ENCODE peak calls at places on chromosomes 12 and 14, in nine cellular contexts. One of them, this sample, is unnamed.

GRCh38 chr12:32444895-32445294 is 45.5 kb downstream of the FGD4 start:
- DNase-seq in naive thymus-derived CD8-positive, alpha-beta T cell: no peak
- DNase-seq in activated naive CD4-positive, alpha-beta T cell treated with anti-CD3 and anti-CD28 coated beads, Interleukin-2, amount 50 U/mL, for 16 hours: no peak
- DNase-seq in cardiac muscle cell: peak; percentile 68
- DNase-seq in HS-5: peak; percentile 89
- DNase-seq in NCI-H345: peak; percentile 1
- DNase-seq in stromal cell of bone marrow: no peak
- DNase-seq in mucosa of gallbladder: peak; percentile 80
- DNase-seq in head of caudate nucleus: no peak
- DNase-seq in this sample: no peak

GRCh38 chr12:120085920-120086319 is 30.6 kb downstream of the RAB35 start:
- DNase-seq in naive thymus-derived CD8-positive, alpha-beta T cell: no peak
- DNase-seq in activated naive CD4-positive, alpha-beta T cell treated with anti-CD3 and anti-CD28 coated beads, Interleukin-2, amount 50 U/mL, for 16 hours: no peak
- DNase-seq in cardiac muscle cell: no peak
- DNase-seq in HS-5: no peak
- DNase-seq in NCI-H345: no peak
- DNase-seq in stromal cell of bone marrow: no peak
- DNase-seq in mucosa of gallbladder: no peak
- DNase-seq in head of caudate nucleus: no peak
- DNase-seq in this sample: no peak

GRCh38 chr14:70448633-70449032 is 3.3 kb upstream of the ADAM21 start:
- DNase-seq in naive thymus-derived CD8-positive, alpha-beta T cell: no peak
- DNase-seq in activated naive CD4-positive, alpha-beta T cell treated with anti-CD3 and anti-CD28 coated beads, Interleukin-2, amount 50 U/mL, for 16 hours: no peak
- DNase-seq in cardiac muscle cell: no peak
- DNase-seq in HS-5: no peak
- DNase-seq in NCI-H345: no peak
- DNase-seq in stromal cell of bone marrow: peak; percentile 18
- DNase-seq in mucosa of gallbladder: no peak
- DNase-seq in head of caudate nucleus: no peak
- DNase-seq in this sample: no peak

GRCh38 chr14:106417224-106418049 is 891.1 kb downstream of the TMEM121 start:
- DNase-seq in naive thymus-derived CD8-positive, alpha-beta T cell: peak; percentile 78
- DNase-seq in activated naive CD4-positive, alpha-beta T cell treated with anti-CD3 and anti-CD28 coated beads, Interleukin-2, amount 50 U/mL, for 16 hours: peak; percentile 85
- DNase-seq in cardiac muscle cell: no peak
- DNase-seq in HS-5: no peak
- DNase-seq in NCI-H345: peak; percentile 38
- DNase-seq in stromal cell of bone marrow: no peak
- DNase-seq in mucosa of gallbladder: no peak
- DNase-seq in head of caudate nucleus: no peak
- DNase-seq in this sample: peak; percentile 8

GRCh38 chr12:123223241-123223668 is 9.7 kb downstream of the MPHOSPH9 start:
- DNase-seq in naive thymus-derived CD8-positive, alpha-beta T cell: peak; percentile 84
- DNase-seq in activated naive CD4-positive, alpha-beta T cell treated with anti-CD3 and anti-CD28 coated beads, Interleukin-2, amount 50 U/mL, for 16 hours: no peak
- DNase-seq in cardiac muscle cell: no peak
- DNase-seq in HS-5: no peak
- DNase-seq in NCI-H345: no peak
- DNase-seq in stromal cell of bone marrow: peak; percentile 67
- DNase-seq in mucosa of gallbladder: no peak
- DNase-seq in head of caudate nucleus: no peak
- DNase-seq in this sample: no peak

GRCh38 chr12:95671265-95671664 is 119.3 kb downstream of the NTN4 start:
- DNase-seq in naive thymus-derived CD8-positive, alpha-beta T cell: no peak
- DNase-seq in activated naive CD4-positive, alpha-beta T cell treated with anti-CD3 and anti-CD28 coated beads, Interleukin-2, amount 50 U/mL, for 16 hours: no peak
- DNase-seq in cardiac muscle cell: no peak
- DNase-seq in HS-5: no peak
- DNase-seq in NCI-H345: no peak
- DNase-seq in stromal cell of bone marrow: no peak
- DNase-seq in mucosa of gallbladder: no peak
- DNase-seq in head of caudate nucleus: no peak
- DNase-seq in this sample: no peak

GRCh38 chr14:64692597-64693350 is 11.4 kb upstream of the PLEKHG3 start:
- DNase-seq in naive thymus-derived CD8-positive, alpha-beta T cell: no peak
- DNase-seq in activated naive CD4-positive, alpha-beta T cell treated with anti-CD3 and anti-CD28 coated beads, Interleukin-2, amount 50 U/mL, for 16 hours: no peak
- DNase-seq in cardiac muscle cell: no peak
- DNase-seq in HS-5: no peak
- DNase-seq in NCI-H345: no peak
- DNase-seq in stromal cell of bone marrow: no peak
- DNase-seq in mucosa of gallbladder: no peak
- DNase-seq in head of caudate nucleus: peak; percentile 25
- DNase-seq in this sample: peak; percentile 96

GRCh38 chr14:59500732-59501131 is 16.4 kb downstream of the JKAMP start:
- DNase-seq in naive thymus-derived CD8-positive, alpha-beta T cell: no peak
- DNase-seq in activated naive CD4-positive, alpha-beta T cell treated with anti-CD3 and anti-CD28 coated beads, Interleukin-2, amount 50 U/mL, for 16 hours: no peak
- DNase-seq in cardiac muscle cell: no peak
- DNase-seq in HS-5: no peak
- DNase-seq in NCI-H345: no peak
- DNase-seq in stromal cell of bone marrow: no peak
- DNase-seq in mucosa of gallbladder: no peak
- DNase-seq in head of caudate nucleus: no peak
- DNase-seq in this sample: no peak

GRCh38 chr12:6049587-6049986 is 74.9 kb downstream of the VWF start:
- DNase-seq in naive thymus-derived CD8-positive, alpha-beta T cell: no peak
- DNase-seq in activated naive CD4-positive, alpha-beta T cell treated with anti-CD3 and anti-CD28 coated beads, Interleukin-2, amount 50 U/mL, for 16 hours: no peak
- DNase-seq in cardiac muscle cell: no peak
- DNase-seq in HS-5: no peak
- DNase-seq in NCI-H345: no peak
- DNase-seq in stromal cell of bone marrow: peak; percentile 90
- DNase-seq in mucosa of gallbladder: no peak
- DNase-seq in head of caudate nucleus: no peak
- DNase-seq in this sample: no peak

GRCh38 chr12:51372021-51372420 is 19.2 kb downstream of the GALNT6 start:
- DNase-seq in naive thymus-derived CD8-positive, alpha-beta T cell: no peak
- DNase-seq in activated naive CD4-positive, alpha-beta T cell treated with anti-CD3 and anti-CD28 coated beads, Interleukin-2, amount 50 U/mL, for 16 hours: no peak
- DNase-seq in cardiac muscle cell: no peak
- DNase-seq in HS-5: no peak
- DNase-seq in NCI-H345: no peak
- DNase-seq in stromal cell of bone marrow: no peak
- DNase-seq in mucosa of gallbladder: no peak
- DNase-seq in head of caudate nucleus: no peak
- DNase-seq in this sample: no peak

GRCh38 chr12:94180558-94181296 is 32.4 kb downstream of the PLXNC1 start:
- DNase-seq in naive thymus-derived CD8-positive, alpha-beta T cell: no peak
- DNase-seq in activated naive CD4-positive, alpha-beta T cell treated with anti-CD3 and anti-CD28 coated beads, Interleukin-2, amount 50 U/mL, for 16 hours: no peak
- DNase-seq in cardiac muscle cell: no peak
- DNase-seq in HS-5: no peak
- DNase-seq in NCI-H345: no peak
- DNase-seq in stromal cell of bone marrow: no peak
- DNase-seq in mucosa of gallbladder: no peak
- DNase-seq in head of caudate nucleus: no peak
- DNase-seq in this sample: no peak

GRCh38 chr12:56255671-56256070 is 2.5 kb downstream of the ANKRD52 start:
- DNase-seq in naive thymus-derived CD8-positive, alpha-beta T cell: no peak
- DNase-seq in activated naive CD4-positive, alpha-beta T cell treated with anti-CD3 and anti-CD28 coated beads, Interleukin-2, amount 50 U/mL, for 16 hours: no peak
- DNase-seq in cardiac muscle cell: no peak
- DNase-seq in HS-5: no peak
- DNase-seq in NCI-H345: no peak
- DNase-seq in stromal cell of bone marrow: no peak
- DNase-seq in mucosa of gallbladder: no peak
- DNase-seq in head of caudate nucleus: no peak
- DNase-seq in this sample: no peak

GRCh38 chr14:105047283-105048016 is 17.8 kb downstream of the GPR132 start:
- DNase-seq in naive thymus-derived CD8-positive, alpha-beta T cell: no peak
- DNase-seq in activated naive CD4-positive, alpha-beta T cell treated with anti-CD3 and anti-CD28 coated beads, Interleukin-2, amount 50 U/mL, for 16 hours: no peak
- DNase-seq in cardiac muscle cell: no peak
- DNase-seq in HS-5: no peak
- DNase-seq in NCI-H345: no peak
- DNase-seq in stromal cell of bone marrow: no peak
- DNase-seq in mucosa of gallbladder: no peak
- DNase-seq in head of caudate nucleus: no peak
- DNase-seq in this sample: no peak

GRCh38 chr12:68349083-68349700 is 17.0 kb upstream of the MDM1 start:
- DNase-seq in naive thymus-derived CD8-positive, alpha-beta T cell: no peak
- DNase-seq in activated naive CD4-positive, alpha-beta T cell treated with anti-CD3 and anti-CD28 coated beads, Interleukin-2, amount 50 U/mL, for 16 hours: no peak
- DNase-seq in cardiac muscle cell: no peak
- DNase-seq in HS-5: no peak
- DNase-seq in NCI-H345: peak; percentile 83
- DNase-seq in stromal cell of bone marrow: no peak
- DNase-seq in mucosa of gallbladder: no peak
- DNase-seq in head of caudate nucleus: no peak
- DNase-seq in this sample: peak; percentile 37

GRCh38 chr12:118357327-118358007 is 15.2 kb downstream of the TAOK3 start:
- DNase-seq in naive thymus-derived CD8-positive, alpha-beta T cell: peak; percentile 70
- DNase-seq in activated naive CD4-positive, alpha-beta T cell treated with anti-CD3 and anti-CD28 coated beads, Interleukin-2, amount 50 U/mL, for 16 hours: peak; percentile 43
- DNase-seq in cardiac muscle cell: no peak
- DNase-seq in HS-5: no peak
- DNase-seq in NCI-H345: no peak
- DNase-seq in stromal cell of bone marrow: no peak
- DNase-seq in mucosa of gallbladder: no peak
- DNase-seq in head of caudate nucleus: no peak
- DNase-seq in this sample: no peak

GRCh38 chr12:25436206-25436912 is 116.7 kb downstream of the LMNTD1 start:
- DNase-seq in naive thymus-derived CD8-positive, alpha-beta T cell: peak; percentile 69
- DNase-seq in activated naive CD4-positive, alpha-beta T cell treated with anti-CD3 and anti-CD28 coated beads, Interleukin-2, amount 50 U/mL, for 16 hours: no peak
- DNase-seq in cardiac muscle cell: peak; percentile 68
- DNase-seq in HS-5: peak; percentile 59
- DNase-seq in NCI-H345: peak; percentile 47
- DNase-seq in stromal cell of bone marrow: peak; percentile 76
- DNase-seq in mucosa of gallbladder: peak; percentile 48
- DNase-seq in head of caudate nucleus: peak; percentile 50
- DNase-seq in this sample: peak; percentile 70

GRCh38 chr12:118058881-118059644 is 1.9 kb downstream of the WSB2 start:
- DNase-seq in naive thymus-derived CD8-positive, alpha-beta T cell: no peak
- DNase-seq in activated naive CD4-positive, alpha-beta T cell treated with anti-CD3 and anti-CD28 coated beads, Interleukin-2, amount 50 U/mL, for 16 hours: no peak
- DNase-seq in cardiac muscle cell: no peak
- DNase-seq in HS-5: no peak
- DNase-seq in NCI-H345: no peak
- DNase-seq in stromal cell of bone marrow: no peak
- DNase-seq in mucosa of gallbladder: no peak
- DNase-seq in head of caudate nucleus: no peak
- DNase-seq in this sample: no peak

GRCh38 chr14:72582582-72582981 is 311.3 kb downstream of the DPF3 start:
- DNase-seq in naive thymus-derived CD8-positive, alpha-beta T cell: no peak
- DNase-seq in activated naive CD4-positive, alpha-beta T cell treated with anti-CD3 and anti-CD28 coated beads, Interleukin-2, amount 50 U/mL, for 16 hours: no peak
- DNase-seq in cardiac muscle cell: no peak
- DNase-seq in HS-5: no peak
- DNase-seq in NCI-H345: no peak
- DNase-seq in stromal cell of bone marrow: no peak
- DNase-seq in mucosa of gallbladder: no peak
- DNase-seq in head of caudate nucleus: no peak
- DNase-seq in this sample: no peak

GRCh38 chr12:119154435-119154818 is 24.3 kb upstream of the HSPB8 start:
- DNase-seq in naive thymus-derived CD8-positive, alpha-beta T cell: no peak
- DNase-seq in activated naive CD4-positive, alpha-beta T cell treated with anti-CD3 and anti-CD28 coated beads, Interleukin-2, amount 50 U/mL, for 16 hours: no peak
- DNase-seq in cardiac muscle cell: no peak
- DNase-seq in HS-5: no peak
- DNase-seq in NCI-H345: no peak
- DNase-seq in stromal cell of bone marrow: no peak
- DNase-seq in mucosa of gallbladder: no peak
- DNase-seq in head of caudate nucleus: no peak
- DNase-seq in this sample: no peak

GRCh38 chr14:93234798-93235197 is 27.7 kb downstream of the UBR7 start:
- DNase-seq in naive thymus-derived CD8-positive, alpha-beta T cell: no peak
- DNase-seq in activated naive CD4-positive, alpha-beta T cell treated with anti-CD3 and anti-CD28 coated beads, Interleukin-2, amount 50 U/mL, for 16 hours: no peak
- DNase-seq in cardiac muscle cell: no peak
- DNase-seq in HS-5: peak; percentile 43
- DNase-seq in NCI-H345: no peak
- DNase-seq in stromal cell of bone marrow: peak; percentile 51
- DNase-seq in mucosa of gallbladder: no peak
- DNase-seq in head of caudate nucleus: no peak
- DNase-seq in this sample: no peak

GRCh38 chr12:22625671-22626251 is 790 bp downstream of the ETNK1 start:
- DNase-seq in naive thymus-derived CD8-positive, alpha-beta T cell: peak; percentile 28
- DNase-seq in activated naive CD4-positive, alpha-beta T cell treated with anti-CD3 and anti-CD28 coated beads, Interleukin-2, amount 50 U/mL, for 16 hours: peak; percentile 22
- DNase-seq in cardiac muscle cell: peak; percentile 47
- DNase-seq in HS-5: peak; percentile 29
- DNase-seq in NCI-H345: peak; percentile 48
- DNase-seq in stromal cell of bone marrow: no peak
- DNase-seq in mucosa of gallbladder: peak; percentile 17
- DNase-seq in head of caudate nucleus: peak; percentile 48
- DNase-seq in this sample: peak; percentile 56

GRCh38 chr12:16880864-16881285 is 274.9 kb upstream of the LMO3 start:
- DNase-seq in naive thymus-derived CD8-positive, alpha-beta T cell: no peak
- DNase-seq in activated naive CD4-positive, alpha-beta T cell treated with anti-CD3 and anti-CD28 coated beads, Interleukin-2, amount 50 U/mL, for 16 hours: no peak
- DNase-seq in cardiac muscle cell: peak; percentile 14
- DNase-seq in HS-5: no peak
- DNase-seq in NCI-H345: peak; percentile 89
- DNase-seq in stromal cell of bone marrow: no peak
- DNase-seq in mucosa of gallbladder: no peak
- DNase-seq in head of caudate nucleus: peak; percentile 43
- DNase-seq in this sample: no peak

GRCh38 chr14:104726600-104727451 is 2.8 kb downstream of the ADSS1 start:
- DNase-seq in naive thymus-derived CD8-positive, alpha-beta T cell: no peak
- DNase-seq in activated naive CD4-positive, alpha-beta T cell treated with anti-CD3 and anti-CD28 coated beads, Interleukin-2, amount 50 U/mL, for 16 hours: no peak
- DNase-seq in cardiac muscle cell: no peak
- DNase-seq in HS-5: no peak
- DNase-seq in NCI-H345: no peak
- DNase-seq in stromal cell of bone marrow: no peak
- DNase-seq in mucosa of gallbladder: no peak
- DNase-seq in head of caudate nucleus: no peak
- DNase-seq in this sample: no peak

GRCh38 chr14:21241218-21241819 is 27.9 kb downstream of the HNRNPC start:
- DNase-seq in naive thymus-derived CD8-positive, alpha-beta T cell: peak; percentile 39
- DNase-seq in activated naive CD4-positive, alpha-beta T cell treated with anti-CD3 and anti-CD28 coated beads, Interleukin-2, amount 50 U/mL, for 16 hours: no peak
- DNase-seq in cardiac muscle cell: no peak
- DNase-seq in HS-5: no peak
- DNase-seq in NCI-H345: no peak
- DNase-seq in stromal cell of bone marrow: no peak
- DNase-seq in mucosa of gallbladder: no peak
- DNase-seq in head of caudate nucleus: no peak
- DNase-seq in this sample: peak; percentile 41

GRCh38 chr12:103504606-103505005 is 8.8 kb upstream of the C12orf42 start:
- DNase-seq in naive thymus-derived CD8-positive, alpha-beta T cell: no peak
- DNase-seq in activated naive CD4-positive, alpha-beta T cell treated with anti-CD3 and anti-CD28 coated beads, Interleukin-2, amount 50 U/mL, for 16 hours: no peak
- DNase-seq in cardiac muscle cell: no peak
- DNase-seq in HS-5: no peak
- DNase-seq in NCI-H345: no peak
- DNase-seq in stromal cell of bone marrow: no peak
- DNase-seq in mucosa of gallbladder: no peak
- DNase-seq in head of caudate nucleus: no peak
- DNase-seq in this sample: no peak

GRCh38 chr12:101793401-101793800 is 37.4 kb downstream of the GNPTAB start:
- DNase-seq in naive thymus-derived CD8-positive, alpha-beta T cell: no peak
- DNase-seq in activated naive CD4-positive, alpha-beta T cell treated with anti-CD3 and anti-CD28 coated beads, Interleukin-2, amount 50 U/mL, for 16 hours: no peak
- DNase-seq in cardiac muscle cell: no peak
- DNase-seq in HS-5: peak; percentile 55
- DNase-seq in NCI-H345: no peak
- DNase-seq in stromal cell of bone marrow: peak; percentile 55
- DNase-seq in mucosa of gallbladder: no peak
- DNase-seq in head of caudate nucleus: no peak
- DNase-seq in this sample: no peak

GRCh38 chr14:35384386-35385041 is 20.0 kb downstream of the NFKBIA start:
- DNase-seq in naive thymus-derived CD8-positive, alpha-beta T cell: no peak
- DNase-seq in activated naive CD4-positive, alpha-beta T cell treated with anti-CD3 and anti-CD28 coated beads, Interleukin-2, amount 50 U/mL, for 16 hours: no peak
- DNase-seq in cardiac muscle cell: no peak
- DNase-seq in HS-5: no peak
- DNase-seq in NCI-H345: no peak
- DNase-seq in stromal cell of bone marrow: peak; percentile 94
- DNase-seq in mucosa of gallbladder: peak; percentile 86
- DNase-seq in head of caudate nucleus: no peak
- DNase-seq in this sample: no peak

GRCh38 chr14:63283501-63284248 is 35.1 kb downstream of the GPHB5 start:
- DNase-seq in naive thymus-derived CD8-positive, alpha-beta T cell: no peak
- DNase-seq in activated naive CD4-positive, alpha-beta T cell treated with anti-CD3 and anti-CD28 coated beads, Interleukin-2, amount 50 U/mL, for 16 hours: no peak
- DNase-seq in cardiac muscle cell: peak; percentile 60
- DNase-seq in HS-5: no peak
- DNase-seq in NCI-H345: no peak
- DNase-seq in stromal cell of bone marrow: no peak
- DNase-seq in mucosa of gallbladder: no peak
- DNase-seq in head of caudate nucleus: no peak
- DNase-seq in this sample: no peak

GRCh38 chr12:12008931-12009611 is 61.7 kb upstream of the BCL2L14 start:
- DNase-seq in naive thymus-derived CD8-positive, alpha-beta T cell: peak; percentile 31
- DNase-seq in activated naive CD4-positive, alpha-beta T cell treated with anti-CD3 and anti-CD28 coated beads, Interleukin-2, amount 50 U/mL, for 16 hours: peak; percentile 60
- DNase-seq in cardiac muscle cell: no peak
- DNase-seq in HS-5: no peak
- DNase-seq in NCI-H345: peak; percentile 88
- DNase-seq in stromal cell of bone marrow: no peak
- DNase-seq in mucosa of gallbladder: no peak
- DNase-seq in head of caudate nucleus: no peak
- DNase-seq in this sample: no peak

GRCh38 chr12:2586159-2587035 is 208.4 kb upstream of the FKBP4 start:
- DNase-seq in naive thymus-derived CD8-positive, alpha-beta T cell: no peak
- DNase-seq in activated naive CD4-positive, alpha-beta T cell treated with anti-CD3 and anti-CD28 coated beads, Interleukin-2, amount 50 U/mL, for 16 hours: no peak
- DNase-seq in cardiac muscle cell: no peak
- DNase-seq in HS-5: no peak
- DNase-seq in NCI-H345: no peak
- DNase-seq in stromal cell of bone marrow: no peak
- DNase-seq in mucosa of gallbladder: no peak
- DNase-seq in head of caudate nucleus: peak; percentile 10
- DNase-seq in this sample: no peak